ENCODE peak calls at places on chromosomes 5 and 9, in five cellular contexts. One of them, this sample, is unnamed.

GRCh38 chr5:140351609-140352334 is 5.4 kb upstream of the HBEGF start:
- DNase-seq in bronchial epithelial cell: peak; percentile 76
- DNase-seq in lower leg skin: no peak
- DNase-seq in fibroblast of lung: peak; percentile 77
- DNase-seq in uterus: peak; percentile 72
- DNase-seq in this sample: peak; percentile 79

GRCh38 chr9:529721-530120 is 311.8 kb upstream of the DMRT1 start:
- DNase-seq in lower leg skin: no peak
- DNase-seq in fibroblast of lung: no peak
- DNase-seq in bronchial epithelial cell: peak; percentile 50
- DNase-seq in uterus: no peak
- DNase-seq in this sample: peak; percentile 51

GRCh38 chr9:128243486-128244415 is 32.1 kb downstream of the GOLGA2 start:
- DNase-seq in fibroblast of lung: peak; percentile 71
- DNase-seq in bronchial epithelial cell: no peak
- DNase-seq in lower leg skin: no peak
- DNase-seq in uterus: no peak
- DNase-seq in this sample: no peak

GRCh38 chr5:112412370-112412769 is 6.7 kb downstream of the EPB41L4A start:
- DNase-seq in uterus: no peak
- DNase-seq in lower leg skin: no peak
- DNase-seq in bronchial epithelial cell: peak; percentile 99
- DNase-seq in fibroblast of lung: no peak
- DNase-seq in this sample: peak; percentile 96

GRCh38 chr9:16135916-16136315 is 583.1 kb downstream of the CCDC171 start:
- DNase-seq in bronchial epithelial cell: no peak
- DNase-seq in uterus: no peak
- DNase-seq in fibroblast of lung: no peak
- DNase-seq in lower leg skin: no peak
- DNase-seq in this sample: no peak

GRCh38 chr9:75932026-75932425 is 41.6 kb downstream of the PCSK5 start:
- DNase-seq in fibroblast of lung: no peak
- DNase-seq in bronchial epithelial cell: no peak
- DNase-seq in lower leg skin: no peak
- DNase-seq in uterus: no peak
- DNase-seq in this sample: no peak

GRCh38 chr5:151141535-151141934 is 16.0 kb downstream of the ANXA6 start:
- DNase-seq in uterus: peak; percentile 49
- DNase-seq in bronchial epithelial cell: peak; percentile 47
- DNase-seq in lower leg skin: no peak
- DNase-seq in fibroblast of lung: no peak
- DNase-seq in this sample: peak; percentile 48

GRCh38 chr9:135338546-135338945 is 141.0 kb upstream of the PPP1R26 start:
- DNase-seq in uterus: peak; percentile 6
- DNase-seq in lower leg skin: peak; percentile 70
- DNase-seq in bronchial epithelial cell: no peak
- DNase-seq in fibroblast of lung: no peak
- DNase-seq in this sample: no peak

GRCh38 chr5:85549229-85549628 is 1068.5 kb upstream of the COX7C start:
- DNase-seq in lower leg skin: no peak
- DNase-seq in uterus: no peak
- DNase-seq in bronchial epithelial cell: no peak
- DNase-seq in fibroblast of lung: no peak
- DNase-seq in this sample: no peak

GRCh38 chr9:111114486-111114885 is 76.2 kb upstream of the LPAR1 start:
- DNase-seq in bronchial epithelial cell: no peak
- DNase-seq in fibroblast of lung: no peak
- DNase-seq in uterus: no peak
- DNase-seq in lower leg skin: no peak
- DNase-seq in this sample: no peak

GRCh38 chr5:28850320-28850921 is 1812.0 kb upstream of the CDH9 start:
- DNase-seq in lower leg skin: no peak
- DNase-seq in uterus: no peak
- DNase-seq in bronchial epithelial cell: peak; percentile 10
- DNase-seq in fibroblast of lung: no peak
- DNase-seq in this sample: peak; percentile 58

GRCh38 chr5:75656311-75657003 is 45.2 kb downstream of the ANKDD1B start:
- DNase-seq in lower leg skin: no peak
- DNase-seq in fibroblast of lung: peak; percentile 41
- DNase-seq in uterus: no peak
- DNase-seq in bronchial epithelial cell: peak; percentile 77
- DNase-seq in this sample: peak; percentile 80

GRCh38 chr9:105154723-105155191 is 89.7 kb upstream of the SLC44A1 start:
- DNase-seq in fibroblast of lung: peak; percentile 71
- DNase-seq in uterus: no peak
- DNase-seq in bronchial epithelial cell: peak; percentile 83
- DNase-seq in lower leg skin: no peak
- DNase-seq in this sample: peak; percentile 75

GRCh38 chr5:58459860-58460726 is at the start of gene PLK2:
- DNase-seq in fibroblast of lung: peak; percentile 95
- DNase-seq in bronchial epithelial cell: peak; percentile 68
- DNase-seq in lower leg skin: peak; percentile 99
- DNase-seq in uterus: peak; percentile 95
- DNase-seq in this sample: peak; percentile 94

DNA sequence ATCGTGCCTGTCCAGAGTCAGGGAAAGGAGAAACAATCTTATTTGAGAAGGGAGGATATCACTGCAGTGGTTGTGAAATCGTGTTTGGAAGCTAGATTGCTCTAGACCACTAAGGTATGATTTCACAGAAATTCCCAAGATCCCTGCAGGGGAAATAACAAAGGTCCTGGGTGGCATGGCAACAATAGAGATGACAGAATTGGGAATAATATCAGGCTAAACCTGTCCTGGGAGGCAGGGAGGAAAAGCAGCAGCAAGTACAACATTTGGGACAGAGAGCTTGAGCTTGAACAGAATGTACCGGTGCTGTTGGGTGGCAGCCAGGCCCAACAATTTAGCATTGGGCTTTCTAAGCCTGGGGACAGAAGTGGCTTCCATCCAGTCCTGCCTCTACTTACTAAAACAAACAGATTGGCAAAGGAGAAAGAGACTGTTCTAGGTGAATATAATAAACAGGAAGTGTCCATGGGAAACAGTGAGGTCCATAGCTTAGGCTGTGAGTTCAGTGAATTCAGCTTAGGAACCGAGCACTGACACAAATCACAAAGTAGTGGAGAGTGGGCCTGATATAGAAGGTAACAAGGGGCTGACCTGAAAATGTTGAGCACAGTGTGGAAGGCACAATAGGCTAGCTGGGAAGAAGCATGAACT is 16.9 kb upstream of the ARHGAP26 start:
- DNase-seq in bronchial epithelial cell: peak; percentile 74
- DNase-seq in uterus: peak; percentile 68
- DNase-seq in fibroblast of lung: no peak
- DNase-seq in lower leg skin: no peak
- DNase-seq in this sample: peak; percentile 78
- H3K4me3 ChIP-seq in bronchial epithelial cell: no peak overlapping the region
- H3K4me3 ChIP-seq in uterus: no peak overlapping the region
- H3K4me3 ChIP-seq in fibroblast of lung: no peak overlapping the region
- H3K4me3 ChIP-seq in lower leg skin: no peak overlapping the region
- H3K4me3 ChIP-seq in this sample: no peak overlapping the region

GRCh38 chr5:114018178-114018577 is 343.7 kb upstream of the KCNN2 start:
- DNase-seq in fibroblast of lung: no peak
- DNase-seq in uterus: no peak
- DNase-seq in lower leg skin: no peak
- DNase-seq in bronchial epithelial cell: no peak
- DNase-seq in this sample: no peak
- TF ChIP-seq CTCF in fibroblast of lung: no peak
- TF ChIP-seq CTCF in uterus: no peak
- TF ChIP-seq CTCF in lower leg skin: no peak
- TF ChIP-seq CTCF in bronchial epithelial cell: no peak
- TF ChIP-seq CTCF in this sample: no peak

GRCh38 chr9:131546336-131547084 is 1.2 kb downstream of the PRRT1B start:
- DNase-seq in bronchial epithelial cell: no peak
- DNase-seq in uterus: no peak
- DNase-seq in fibroblast of lung: no peak
- DNase-seq in lower leg skin: no peak
- DNase-seq in this sample: no peak
- H3K4me3 ChIP-seq in bronchial epithelial cell: no peak overlapping the region
- H3K4me3 ChIP-seq in uterus: peak overlapping the region; percentile 14
- H3K4me3 ChIP-seq in fibroblast of lung: peak overlapping the region; percentile 43
- H3K4me3 ChIP-seq in lower leg skin: no peak overlapping the region
- H3K4me3 ChIP-seq in this sample: no peak overlapping the region

GRCh38 chr9:87148391-87149237 is 201.3 kb upstream of the GAS1 start:
- DNase-seq in lower leg skin: peak; percentile 94
- DNase-seq in fibroblast of lung: peak; percentile 72
- DNase-seq in bronchial epithelial cell: peak; percentile 16
- DNase-seq in uterus: peak; percentile 83
- DNase-seq in this sample: peak; percentile 42
- TF ChIP-seq CTCF in lower leg skin: no peak
- TF ChIP-seq CTCF in fibroblast of lung: no peak
- TF ChIP-seq CTCF in bronchial epithelial cell: no peak
- TF ChIP-seq CTCF in uterus: peak; percentile 6
- TF ChIP-seq CTCF in this sample: no peak

GRCh38 chr5:176538505-176538806 is 1.3 kb upstream of the RNF44 start:
- DNase-seq in uterus: no peak
- DNase-seq in bronchial epithelial cell: no peak
- DNase-seq in lower leg skin: no peak
- DNase-seq in fibroblast of lung: no peak
- DNase-seq in this sample: no peak
- H3K4me3 ChIP-seq in uterus: no peak overlapping the region
- H3K4me3 ChIP-seq in bronchial epithelial cell: no peak overlapping the region
- H3K4me3 ChIP-seq in lower leg skin: no peak overlapping the region
- H3K4me3 ChIP-seq in fibroblast of lung: peak overlapping the region; percentile 91
- H3K4me3 ChIP-seq in this sample: no peak overlapping the region

GRCh38 chr9:4048441-4048840 is 251.4 kb downstream of the GLIS3 start:
- DNase-seq in uterus: no peak
- DNase-seq in bronchial epithelial cell: peak; percentile 52
- DNase-seq in fibroblast of lung: peak; percentile 72
- DNase-seq in lower leg skin: no peak
- DNase-seq in this sample: peak; percentile 43
- TF ChIP-seq CTCF in uterus: no peak
- TF ChIP-seq CTCF in bronchial epithelial cell: peak; percentile 67
- TF ChIP-seq CTCF in fibroblast of lung: peak; percentile 52
- TF ChIP-seq CTCF in lower leg skin: no peak
- TF ChIP-seq CTCF in this sample: peak; percentile 62

This sample was measured in epithelial cell of esophagus.